ENCODE peak calls at places on chromosomes 12 and 14, in six cellular contexts. G, Q, A, Y, R and X are unnamed samples. For H3K36me3, the result is how much of the 10 kb centered on the place peaks cover.

GRCh38 chr12:92074889-92075288 is 70.8 kb downstream of the BTG1 start:
- DNase-seq in A (no peak), G (no peak), R (no peak), Q (no peak), Y (no peak), X (no peak)

GRCh38 chr12:93201990-93202389 is 175.7 kb upstream of the NUDT4 start:
- DNase-seq in Y (no peak), G (no peak), A (no peak), R (no peak), Q (no peak), X (no peak)

GRCh38 chr12:18595406-18595805 is 142.4 kb downstream of the PLCZ1 start:
- DNase-seq in Q (no peak), G (no peak), R (no peak), Y (no peak), A (no peak), X (peak)

GRCh38 chr14:21467620-21468019 is 9.1 kb downstream of the RAB2B start:
- DNase-seq in G (no peak), Y (peak), R (no peak), Q (no peak), A (no peak), X (peak)

GRCh38 chr14:104110491-104111209 is 25.1 kb downstream of the ASPG start:
- DNase-seq in Y (no peak), G (peak), A (peak), R (no peak), Q (no peak), X (peak)

GRCh38 chr12:18718462-18718861 is 19.4 kb downstream of the PLCZ1 start:
- DNase-seq in R (no peak), Y (no peak), Q (no peak), G (no peak), A (no peak), X (peak)

GRCh38 chr14:56687123-56687522 is 107.5 kb downstream of the TMEM260 start:
- DNase-seq in G (no peak), A (no peak), R (no peak), Y (no peak), Q (no peak), X (no peak)

GRCh38 chr12:5432011-5432400 is at the start of gene NTF3:
- DNase-seq in G (no peak), Q (no peak), A (no peak), R (no peak), Y (peak), X (no peak)

GRCh38 chr12:83388551-83388950 is 701.8 kb downstream of the TMTC2 start:
- DNase-seq in A (no peak), Y (no peak), R (no peak), Q (no peak), G (no peak), X (no peak)

GRCh38 chr12:117261267-117261666 is 71.0 kb upstream of the FBXO21 start:
- DNase-seq in Y (no peak), R (no peak), A (no peak), Q (no peak), G (no peak), X (peak)

GRCh38 chr12:132886529-132887477 is 602 bp downstream of the CHFR start:
- DNase-seq in G (no peak), A (peak), Y (peak), Q (no peak), R (peak), X (peak)

GRCh38 chr12:106897082-106897481 is 58.6 kb upstream of the TMEM263 start:
- DNase-seq in A (no peak), Y (peak), Q (no peak), G (no peak), R (no peak), X (no peak)

GRCh38 chr12:74849801-74850200 is 312.2 kb downstream of the ATXN7L3B start:
- DNase-seq in Q (no peak), G (no peak), A (no peak), Y (no peak), R (no peak), X (peak)

GRCh38 chr12:131860472-131861260 is 32.5 kb downstream of the MMP17 start:
- DNase-seq in Q (no peak), Y (peak), A (peak), G (peak), R (peak), X (peak)

GRCh38 chr14:53043107-53043704 is 92.4 kb upstream of the FERMT2 start:
- DNase-seq in Q (peak), G (no peak), Y (peak), A (no peak), R (no peak), X (no peak)

GRCh38 chr12:116537149-116537904 is 21.9 kb upstream of the MAP1LC3B2 start:
- DNase-seq in Y (no peak), G (no peak), R (no peak), A (no peak), Q (no peak), X (no peak)

GRCh38 chr12:65039306-65039705 is 81.8 kb downstream of the WIF1 start:
- DNase-seq in G (no peak), Y (no peak), A (no peak), Q (no peak), R (no peak), X (no peak)

GRCh38 chr14:101480022-101480746 is 81.1 kb upstream of the DIO3 start:
- DNase-seq in Q (peak), A (peak), G (no peak), Y (no peak), R (no peak), X (no peak)

GRCh38 chr12:121490401-121491257 is 90.2 kb downstream of the KDM2B start:
- DNase-seq in A (no peak), G (no peak), Q (no peak), R (no peak), Y (no peak), X (no peak)

GRCh38 chr14:41636492-41637392 is 30.1 kb downstream of the LRFN5 start:
- DNase-seq in G (no peak), R (no peak), A (no peak), Q (no peak), Y (peak), X (no peak)

GRCh38 chr14:55864890-55865655 is 253.1 kb upstream of the PELI2 start:
- DNase-seq in Q (no peak), A (no peak), G (no peak), R (peak), Y (no peak), X (no peak)

GRCh38 chr14:97382616-97383226 is 585.5 kb downstream of the VRK1 start:
- DNase-seq in G (no peak), Q (no peak), Y (no peak), R (no peak), A (no peak), X (no peak)

GRCh38 chr12:101414533-101415119 is 7.1 kb upstream of the ARL1 start:
- DNase-seq in G (no peak), R (peak), Y (peak), A (no peak), Q (peak), X (peak)

GRCh38 chr12:12804432-12804886 is 8.7 kb upstream of the DDX47 start:
- DNase-seq in R (no peak), A (no peak), G (no peak), Y (peak), Q (no peak), X (peak)

GRCh38 chr12:78402366-78403134 is 462.0 kb upstream of the SYT1 start:
- DNase-seq in A (no peak), R (no peak), Y (no peak), Q (no peak), G (no peak), X (no peak)

GRCh38 chr14:71721791-71722190 is 210.4 kb upstream of the RGS6 start:
- DNase-seq in R (no peak), Y (no peak), G (no peak), A (no peak), Q (no peak), X (no peak)

GRCh38 chr12:109191621-109192250 is 75.3 kb downstream of the ACACB start:
- DNase-seq in R (no peak), A (no peak), Q (no peak), Y (no peak), G (no peak), X (peak)

GRCh38 chr12:105451211-105451610 is 120.7 kb downstream of the C12orf75 start:
- DNase-seq in R (no peak), G (no peak), Y (peak), A (no peak), Q (no peak), X (no peak)

GRCh38 chr12:15535287-15535895 is 213.1 kb downstream of the PTPRO start:
- DNase-seq in R (no peak), G (no peak), Y (no peak), Q (no peak), A (no peak), X (peak)

GRCh38 chr14:44149597-44149996 is 357.5 kb downstream of the FSCB start:
- DNase-seq in G (no peak), A (no peak), Q (no peak), Y (no peak), R (no peak), X (peak)

GRCh38 chr12:86261142-86261541 is 5.0 kb upstream of the MGAT4C start:
- DNase-seq in R (no peak), G (no peak), Q (no peak), Y (peak), A (no peak), X (peak)

GRCh38 chr14:73231874-73232851 is 5.1 kb upstream of the PAPLN start:
- DNase-seq in Q (no peak), R (peak), Y (no peak), G (no peak), A (no peak), X (no peak)

GRCh38 chr14:77691259-77691658 is 16.6 kb downstream of the ALKBH1 start:
- DNase-seq in A (no peak), Q (no peak), G (no peak), Y (no peak), R (no peak), X (no peak)

GRCh38 chr12:120181991-120182631 is 12.4 kb downstream of the GCN1 start:
- DNase-seq in R (no peak), Y (peak), Q (no peak), G (no peak), A (no peak), X (peak)

GRCh38 chr12:107749094-107749493 is 11.8 kb downstream of the PRDM4 start:
- DNase-seq in G (no peak), Q (no peak), Y (peak), R (no peak), A (no peak), X (peak)

GRCh38 chr14:92458959-92459478 is 54.6 kb upstream of the RIN3 start:
- DNase-seq in Y (no peak), R (no peak), G (no peak), Q (no peak), A (no peak), X (no peak)

GRCh38 chr12:128914908-128915563 is 61.8 kb downstream of the GLT1D1 start:
- DNase-seq in G (no peak), Q (no peak), A (no peak), R (no peak), Y (no peak), X (no peak)

GRCh38 chr12:60101715-60102114 is 505.9 kb downstream of the SLC16A7 start:
- DNase-seq in Y (peak), Q (no peak), R (no peak), G (no peak), A (no peak), X (peak)

GRCh38 chr12:28059678-28060077 is 87.1 kb upstream of the PTHLH start:
- DNase-seq in R (no peak), A (no peak), Q (no peak), Y (no peak), G (no peak), X (no peak)

GRCh38 chr12:28059220-28059619 is 86.7 kb upstream of the PTHLH start:
- DNase-seq in A (no peak), Y (no peak), G (no peak), Q (no peak), R (no peak), X (no peak)

GRCh38 chr12:28057856-28058615 is 85.5 kb upstream of the PTHLH start:
- DNase-seq in Y (peak), R (no peak), G (no peak), Q (no peak), A (no peak), X (peak)

GRCh38 chr12:28063355-28063885 is 90.9 kb upstream of the PTHLH start:
- DNase-seq in R (no peak), A (no peak), Y (no peak), G (no peak), Q (no peak), X (no peak)

DNA sequence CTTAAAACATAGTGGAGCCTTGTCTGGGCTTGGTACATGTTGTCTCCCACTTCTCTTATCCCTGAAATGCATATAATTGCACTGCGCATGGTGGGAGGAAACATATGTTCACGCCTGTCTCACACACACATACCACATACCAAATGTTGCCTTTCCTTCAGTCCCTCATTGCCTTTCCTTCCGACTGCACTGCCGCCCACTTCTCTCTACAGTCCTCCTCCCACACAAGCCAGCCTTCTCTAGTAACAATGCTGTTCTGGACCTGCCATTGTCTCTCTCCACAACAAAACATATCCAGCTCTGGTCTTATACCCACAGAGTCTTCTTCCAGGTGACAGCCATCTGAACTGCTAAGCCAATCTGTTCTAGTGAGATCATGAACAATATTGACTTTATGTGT is 88.4 kb upstream of the PTHLH start:
- DNase-seq in G (no peak), R (no peak), Y (no peak), Q (no peak), A (no peak), X (no peak)
- H3K36me3 ChIP-seq in G (under half), R (under half), Y (under half), Q (under half), A (under half), X (under half)

GRCh38 chr12:46389130-46389616 is 16.6 kb upstream of the SLC38A2 start:
- DNase-seq in R (no peak), G (no peak), Q (no peak), Y (peak), A (no peak), X (no peak)
- H3K4me3 ChIP-seq in R (no peak), G (no peak), Q (no peak), Y (no peak), A (no peak), X (no peak)

GRCh38 chr14:75030147-75030546 is 21.1 kb downstream of the MLH3 start:
- DNase-seq in A (no peak), G (no peak), Y (no peak), Q (no peak), R (no peak), X (no peak)

GRCh38 chr14:75025082-75025481 is 22.4 kb downstream of the EIF2B2 start:
- DNase-seq in Y (peak), R (peak), G (no peak), A (no peak), Q (no peak), X (peak)

GRCh38 chr14:75023108-75023507 is 20.4 kb downstream of the EIF2B2 start:
- DNase-seq in G (no peak), Q (no peak), A (no peak), Y (peak), R (no peak), X (no peak)

GRCh38 chr14:75022655-75023054 is 19.9 kb downstream of the EIF2B2 start:
- DNase-seq in A (no peak), Y (no peak), R (peak), Q (no peak), G (no peak), X (no peak)

GRCh38 chr14:75025876-75026275 is 23.2 kb downstream of the EIF2B2 start:
- DNase-seq in Q (no peak), A (no peak), G (no peak), Y (no peak), R (no peak), X (no peak)
- H3K36me3 ChIP-seq in Q (under half), A (under half), G (half or more), Y (under half), R (under half), X (under half)

DNA sequence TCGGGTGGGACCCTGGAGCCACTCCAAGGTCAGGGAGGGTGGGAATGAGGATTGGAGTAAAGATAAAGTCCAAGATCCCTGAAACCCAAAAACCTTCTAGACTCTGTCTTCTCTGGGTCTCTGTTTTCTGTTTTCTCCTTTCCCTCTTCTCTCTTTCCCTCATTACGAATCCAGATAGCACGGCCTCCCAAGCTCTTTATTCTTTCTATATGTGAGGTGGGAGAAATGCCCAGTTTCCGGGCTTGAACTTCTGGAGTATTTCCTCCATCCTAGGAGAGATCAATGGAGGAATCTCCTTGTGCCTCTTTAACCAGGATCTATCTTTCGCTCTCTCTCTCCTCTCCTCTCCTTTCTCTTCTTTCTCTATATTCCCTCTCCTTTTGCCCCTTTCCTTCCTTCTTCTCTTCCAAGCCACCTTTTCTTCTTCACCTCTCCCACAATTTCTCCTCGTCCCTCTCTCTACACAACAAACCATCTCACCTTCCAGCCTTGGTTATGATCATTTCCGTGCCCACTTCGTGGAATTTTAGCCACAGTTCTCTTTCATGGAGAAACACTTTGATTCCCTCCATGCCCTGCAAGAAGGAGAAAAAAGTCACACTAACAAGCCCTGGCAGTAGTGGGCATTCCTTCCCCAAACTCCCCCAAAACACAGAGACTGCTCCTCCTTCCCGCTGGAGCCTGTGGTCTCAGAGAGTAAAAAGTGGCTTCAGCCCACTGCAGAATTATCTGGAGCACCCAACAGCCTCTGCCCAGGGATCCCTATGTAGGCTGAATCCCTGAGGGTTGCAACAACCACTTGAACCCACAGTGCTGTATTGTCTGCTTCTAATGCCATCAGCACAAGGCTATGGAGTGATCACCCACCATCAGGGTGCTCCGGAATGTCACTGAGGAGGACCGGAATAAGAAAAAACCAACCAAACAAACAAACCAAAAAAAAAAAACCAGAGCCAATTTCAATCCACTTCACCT is 4.3 kb downstream of the TBX5 start:
- DNase-seq in R (no peak), Y (peak), Q (no peak), A (no peak), G (no peak), X (no peak)
- H3K4me3 ChIP-seq in R (no peak), Y (peak), Q (no peak), A (no peak), G (no peak), X (no peak)

DNA sequence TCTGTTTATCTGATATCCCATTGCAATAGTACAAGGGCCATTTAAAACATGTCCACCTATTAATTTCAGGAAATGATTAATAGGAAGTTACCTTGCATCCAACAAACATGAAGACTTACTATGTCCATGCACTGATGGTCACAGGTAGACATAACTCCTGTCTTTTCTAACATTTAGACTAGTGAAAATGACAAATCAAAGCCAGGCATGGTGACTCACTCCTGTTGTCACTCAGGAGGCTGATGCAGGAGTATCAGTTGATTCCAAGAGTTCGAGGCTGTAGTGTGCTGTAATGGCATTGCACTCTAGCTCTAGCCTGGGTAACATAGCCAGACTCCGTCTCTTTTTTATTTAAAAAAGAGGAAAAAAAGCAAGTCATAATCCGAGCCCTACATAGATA is 14.8 kb downstream of the HSP90B1 start:
- DNase-seq in Q (no peak), A (no peak), R (no peak), G (no peak), Y (no peak), X (no peak)
- H3K36me3 ChIP-seq in Q (under half), A (under half), R (half or more), G (half or more), Y (half or more), X (under half)

GRCh38 chr12:71942259-71942658 is 3.6 kb downstream of the TPH2 start:
- DNase-seq in A (no peak), Y (no peak), R (peak), Q (no peak), G (no peak), X (no peak)
- H3K4me3 ChIP-seq in A (no peak), Y (no peak), R (no peak), Q (no peak), G (no peak), X (no peak)